ENCODE peak calls at places on chromosomes 4 and X, in eight cellular contexts. P is hepatocyte, M is sigmoid colon, H is K562, B is WERI-Rb-1, W is IMR-90, Q is fibroblast of lung, D is HCT116. F is an unnamed sample.
A peak's percentile ranks its signal among the peaks of the same experiment; 100 is the strongest.

GRCh38 chr4:8035371-8035780 is 95.7 kb upstream of the AFAP1 start:
- DNase-seq in P (no peak), M (no peak), H (no peak), B (no peak), W (peak; percentile 51), Q (peak; percentile 84), D (no peak), F (no peak)

GRCh38 chrX:150504399-150505186 is 63.8 kb upstream of the MTM1 start:
- DNase-seq in P (no peak), M (no peak), H (no peak), B (peak; percentile 41), W (peak; percentile 37), Q (peak; percentile 33), D (no peak), F (no peak)

GRCh38 chrX:36431819-36432218 is 512.3 kb downstream of the CFAP47 start:
- DNase-seq in P (peak; percentile 14), M (no peak), H (no peak), B (no peak), W (peak; percentile 89), Q (peak; percentile 58), D (no peak), F (no peak)

GRCh38 chr4:103754844-103755243 is 35.1 kb upstream of the TACR3 start:
- DNase-seq in P (peak; percentile 5), M (no peak), H (no peak), B (no peak), W (no peak), Q (peak; percentile 0), D (no peak), F (no peak)

GRCh38 chr4:52110171-52110570 is 59.1 kb downstream of the SPATA18 start:
- DNase-seq in P (no peak), M (no peak), H (no peak), B (no peak), W (no peak), Q (peak; percentile 3), D (no peak), F (no peak)

GRCh38 chrX:68936608-68937007 is 107.8 kb downstream of the EFNB1 start:
- DNase-seq in P (peak; percentile 44), M (peak; percentile 46), H (no peak), B (no peak), W (peak; percentile 92), Q (peak; percentile 94), D (no peak), F (no peak)

GRCh38 chr4:87978656-87979055 is 3.1 kb downstream of the SPP1 start:
- DNase-seq in P (no peak), M (no peak), H (no peak), B (no peak), W (peak; percentile 62), Q (peak; percentile 62), D (no peak), F (no peak)

GRCh38 chrX:20530319-20530979 is 263.7 kb upstream of the RPS6KA3 start:
- DNase-seq in P (peak; percentile 58), M (peak; percentile 74), H (peak; percentile 55), B (peak; percentile 48), W (peak; percentile 64), Q (peak; percentile 49), D (peak; percentile 29), F (no peak)

GRCh38 chr4:80963051-80963450 is 67.5 kb upstream of the BMP3 start:
- DNase-seq in P (no peak), M (no peak), H (no peak), B (no peak), W (peak; percentile 29), Q (peak; percentile 18), D (no peak), F (no peak)

GRCh38 chrX:131821945-131822622 is 201.0 kb upstream of the STK26 start:
- DNase-seq in P (no peak), M (peak; percentile 90), H (no peak), B (peak; percentile 72), W (peak; percentile 85), Q (peak; percentile 66), D (no peak), F (no peak)
- TF ChIP-seq CTCF in P (no peak), M (no peak), H (no peak), B (peak; percentile 23), W (peak; percentile 70), Q (no peak), D (no peak), F (no peak)

DNA sequence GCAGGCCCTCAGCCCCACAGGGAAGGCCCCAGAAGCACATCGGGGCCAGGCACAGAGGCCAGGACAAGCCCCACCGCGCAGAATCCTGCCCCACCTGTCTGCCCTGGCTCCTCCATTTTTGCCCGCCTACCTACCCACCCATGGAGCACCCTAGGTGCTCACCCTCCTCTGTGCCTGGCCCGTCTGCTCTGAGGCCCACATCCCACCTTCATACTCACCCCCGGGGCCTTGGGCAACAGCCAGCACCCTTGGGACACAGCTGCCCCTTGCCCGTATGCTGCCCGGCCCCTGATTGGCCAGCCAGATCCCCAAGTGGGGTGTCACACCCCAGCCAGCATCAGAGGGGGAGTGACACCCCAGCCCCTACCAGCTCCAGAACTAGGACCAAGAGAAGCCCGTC is 10.8 kb upstream of the TREX2 start:
- DNase-seq in P (no peak), M (no peak), H (no peak), B (no peak), W (no peak), Q (no peak), D (no peak), F (no peak)
- H3K27me3 ChIP-seq in P (no peaks in the 10 kb centered on the region), M (no peaks in the 10 kb centered on the region), H (no peaks in the 10 kb centered on the region), B (peaks cover 19% of the 10 kb centered on the region), W (no peaks in the 10 kb centered on the region), Q (no peaks in the 10 kb centered on the region), D (no peaks in the 10 kb centered on the region), F (no peaks in the 10 kb centered on the region)

DNA sequence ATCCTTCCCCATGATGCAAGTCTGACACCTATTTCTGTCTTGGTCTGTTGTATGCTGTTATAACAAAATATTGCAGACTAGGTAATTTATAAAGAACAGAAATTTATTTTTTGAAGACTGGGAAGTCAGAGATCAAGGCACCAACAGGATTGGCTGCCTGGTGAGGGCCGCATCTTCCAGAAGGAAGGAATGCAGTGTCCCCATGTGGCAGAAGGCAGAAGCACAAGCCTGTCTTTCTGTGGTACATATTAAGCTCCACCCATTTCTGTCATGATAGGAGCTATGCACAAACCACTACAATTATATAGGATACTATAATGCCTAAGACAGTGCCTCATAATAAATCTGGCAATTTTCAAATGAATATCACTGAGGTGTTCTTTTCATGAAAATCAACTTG is 502.3 kb upstream of the DIAPH2 start:
- DNase-seq in P (peak; percentile 48), M (no peak), H (no peak), B (peak; percentile 17), W (peak; percentile 15), Q (no peak), D (no peak), F (no peak)
- TF ChIP-seq CTCF in P (peak; percentile 51), M (no peak), H (no peak), B (peak; percentile 51), W (peak; percentile 28), Q (peak; percentile 32), D (no peak), F (peak; percentile 39)

GRCh38 chr4:20252656-20253271 is 1.1 kb downstream of the SLIT2 start:
- DNase-seq in P (peak; percentile 37), M (peak; percentile 74), H (no peak), B (peak; percentile 32), W (peak; percentile 39), Q (peak; percentile 38), D (no peak), F (peak; percentile 68)
- H3K27me3 ChIP-seq in P (peaks cover 23% of the 10 kb centered on the region), M (no peaks in the 10 kb centered on the region), H (no peaks in the 10 kb centered on the region), B (peaks cover 41% of the 10 kb centered on the region), W (peaks cover 22% of the 10 kb centered on the region), Q (no peaks in the 10 kb centered on the region), D (no peaks in the 10 kb centered on the region), F (peaks cover 36% of the 10 kb centered on the region)

DNA sequence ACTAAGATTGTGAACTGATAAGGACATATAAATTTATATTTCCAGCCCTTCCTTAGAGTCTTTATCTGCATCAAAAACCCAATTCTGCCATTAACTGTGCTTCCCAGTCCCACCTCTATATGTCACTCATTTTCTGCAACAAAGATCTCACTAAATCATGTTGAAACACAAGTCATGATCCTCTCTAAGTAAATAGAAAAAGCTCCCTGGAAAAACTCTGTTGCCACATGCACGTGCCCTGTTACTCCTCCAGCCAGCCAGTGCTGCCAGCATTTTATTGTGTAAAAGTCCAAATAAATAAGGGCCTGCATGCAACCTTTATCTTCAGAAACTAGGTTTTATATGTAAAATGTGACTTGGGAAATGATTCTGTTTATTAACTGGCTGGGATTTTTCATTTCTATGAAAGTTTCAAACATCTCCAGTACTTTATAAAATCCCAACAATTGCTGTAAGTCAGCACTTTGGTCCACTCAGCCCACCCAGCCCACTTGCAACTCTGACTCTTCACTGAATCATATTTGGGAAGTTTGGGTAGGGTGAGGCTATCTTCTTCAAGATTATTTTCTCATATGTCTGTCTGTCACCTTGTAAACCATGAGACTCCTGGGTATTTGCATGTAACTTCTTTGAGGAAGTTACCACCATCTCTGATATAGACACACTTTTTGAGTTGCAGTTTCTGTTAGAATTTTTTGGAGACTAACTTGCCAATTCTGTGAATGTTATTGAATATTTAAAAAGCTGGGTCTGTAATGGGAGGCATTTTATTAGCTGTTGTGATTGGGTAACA is 40.0 kb upstream of the SMARCA5 start:
- DNase-seq in P (no peak), M (no peak), H (no peak), B (no peak), W (no peak), Q (no peak), D (no peak), F (no peak)
- TF ChIP-seq CTCF in P (no peak), M (no peak), H (no peak), B (no peak), W (no peak), Q (no peak), D (no peak), F (no peak)

DNA sequence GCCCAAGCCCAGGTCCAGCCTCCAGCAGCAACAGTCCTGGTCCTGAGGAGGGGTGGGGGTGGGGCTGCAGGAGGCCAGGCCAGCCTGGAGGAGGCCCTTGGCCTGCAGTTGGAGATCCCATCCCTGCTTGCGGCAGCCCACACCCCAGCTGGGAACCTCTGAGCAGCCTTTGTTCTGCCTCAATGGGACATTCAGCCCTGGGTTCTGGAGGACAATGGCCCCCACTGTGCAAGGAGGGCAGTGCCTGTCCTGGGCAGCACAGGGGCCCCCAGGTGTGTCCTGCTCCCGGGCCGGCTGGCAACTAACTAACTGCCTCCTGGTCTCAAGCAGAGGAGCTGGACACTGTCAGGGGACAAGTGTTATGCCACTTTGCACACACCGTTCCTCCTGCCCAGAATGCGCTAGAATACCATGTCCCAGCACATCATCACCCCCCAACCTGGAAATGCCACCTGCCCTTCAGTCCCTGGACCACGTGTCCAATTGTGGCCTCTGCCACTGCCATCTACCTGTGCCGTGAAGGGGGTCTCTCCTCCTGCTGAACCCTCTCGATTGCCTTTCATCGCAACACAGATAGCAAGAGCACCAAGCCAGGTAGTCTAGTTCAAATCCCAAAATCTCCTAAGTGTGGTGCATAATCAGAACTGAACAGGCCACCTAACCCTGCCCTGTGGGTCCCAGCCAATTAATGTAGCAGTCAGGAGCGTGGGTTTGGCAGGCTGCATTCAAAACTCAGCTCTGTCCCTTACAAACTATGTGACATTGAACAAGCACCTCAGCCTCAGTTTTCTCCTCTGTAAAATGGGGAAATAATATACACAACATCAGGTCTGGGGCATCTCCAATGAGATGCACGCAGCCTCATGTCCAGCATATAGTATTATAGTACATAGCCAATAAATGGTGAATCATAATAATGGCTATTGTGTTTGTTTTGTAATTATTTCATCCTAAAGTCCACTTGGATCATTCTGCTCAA is 8.8 kb downstream of the PPP2R2C start:
- DNase-seq in P (no peak), M (peak; percentile 61), H (no peak), B (no peak), W (no peak), Q (no peak), D (no peak), F (no peak)
- H3K27me3 ChIP-seq in P (peaks cover 33% of the 10 kb centered on the region), M (no peaks in the 10 kb centered on the region), H (peaks cover 2% of the 10 kb centered on the region), B (no peaks in the 10 kb centered on the region), W (peaks cover 16% of the 10 kb centered on the region), Q (no peaks in the 10 kb centered on the region), D (no peaks in the 10 kb centered on the region), F (peaks cover 11% of the 10 kb centered on the region)